ENCODE peak calls at places on chromosomes 3 and 15, in seven cellular contexts. D is fibroblast of lung; K is CD4-positive, alpha-beta memory T cell; E is neuronal stem cell; H is tibial artery; A is naive thymus-derived CD4-positive, alpha-beta T cell; X is pancreas. J is an unnamed sample. For H3K4me1, the result is how much of the 10 kb centered on the place peaks cover.

GRCh38 chr15:96359772-96360498 is 29.4 kb downstream of the NR2F2 start:
- DNase-seq in K (no peak), E (no peak), X (no peak), H (no peak), D (peak), A (no peak), J (no peak)

GRCh38 chr3:50523170-50523865 is 19.9 kb upstream of the CACNA2D2 start:
- DNase-seq in A (no peak), H (no peak), E (no peak), X (no peak), K (no peak), D (no peak), J (no peak)

GRCh38 chr3:16130066-16130465 is 44.4 kb upstream of the GALNT15 start:
- DNase-seq in X (no peak), A (no peak), H (peak), K (no peak), D (peak), E (no peak), J (no peak)

GRCh38 chr3:138197058-138197457 is 10.0 kb downstream of the ARMC8 start:
- DNase-seq in H (no peak), E (no peak), D (peak), X (no peak), A (no peak), K (no peak), J (no peak)

GRCh38 chr3:186825294-186825821 is 17.2 kb upstream of the ADIPOQ start:
- DNase-seq in X (peak), D (peak), A (no peak), K (no peak), H (no peak), E (no peak), J (no peak)

GRCh38 chr3:170137971-170138370 is 43.6 kb downstream of the PHC3 start:
- DNase-seq in K (no peak), E (no peak), H (no peak), X (no peak), A (no peak), D (peak), J (no peak)

GRCh38 chr3:24133942-24134341 is 188.9 kb downstream of the NR1D2 start:
- DNase-seq in A (no peak), K (no peak), X (no peak), E (no peak), D (no peak), H (no peak), J (no peak)

GRCh38 chr3:194974468-194975135 is 288.9 kb downstream of the FAM43A start:
- DNase-seq in X (no peak), K (no peak), D (no peak), H (no peak), E (no peak), A (no peak), J (no peak)

GRCh38 chr15:41965441-41966413 is 6.6 kb downstream of the EHD4 start:
- DNase-seq in H (peak), X (no peak), D (peak), K (no peak), A (no peak), E (no peak), J (no peak)

GRCh38 chr15:59268199-59268979 is 61.7 kb downstream of the LDHAL6B start:
- DNase-seq in D (peak), E (no peak), K (no peak), X (no peak), H (no peak), A (no peak), J (no peak)
- H3K4me1 ChIP-seq in D (under half), E (under half), K (under half), X (under half), H (under half), A (under half), J (under half)

GRCh38 chr15:35317217-35317616 is 228.7 kb downstream of the DPH6 start:
- DNase-seq in X (no peak), A (no peak), E (no peak), D (no peak), K (no peak), H (no peak), J (no peak)
- H3K4me3 ChIP-seq in X (no peak), A (no peak), E (no peak), D (no peak), K (no peak), H (no peak), J (no peak)

DNA sequence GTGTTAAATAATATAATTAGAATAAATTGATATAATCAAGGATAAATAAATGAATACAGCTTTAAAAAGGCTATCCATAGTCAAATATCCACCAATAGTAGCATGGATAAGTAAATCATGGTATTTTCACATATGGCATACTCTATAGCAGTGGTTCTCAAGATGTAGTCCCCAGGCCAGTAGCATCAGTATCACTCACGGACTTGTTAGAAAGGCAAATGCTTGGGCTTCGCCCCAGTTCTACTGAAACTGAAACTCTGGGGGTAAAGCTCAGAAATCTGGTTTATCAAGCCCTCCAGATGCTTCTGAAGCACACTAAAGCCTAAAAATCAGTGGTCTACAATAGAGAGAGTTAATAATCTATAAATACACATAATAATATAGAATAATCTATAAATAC is 261.6 kb upstream of the TTC14 start:
- DNase-seq in E (no peak), H (no peak), K (no peak), D (no peak), X (no peak), A (no peak), J (no peak)
- H3K27ac ChIP-seq in E (no peak), H (no peak), K (no peak), D (no peak), X (no peak), A (no peak), J (no peak)

GRCh38 chr15:31263751-31264533 is 62.7 kb upstream of the KLF13 start:
- DNase-seq in X (peak), H (peak), K (peak), E (no peak), A (peak), D (no peak), J (peak)

GRCh38 chr15:31262901-31263671 is 63.5 kb upstream of the KLF13 start:
- DNase-seq in D (peak), K (no peak), X (peak), H (peak), A (no peak), E (no peak), J (peak)

GRCh38 chr15:31265871-31266711 is 60.5 kb upstream of the KLF13 start:
- DNase-seq in H (peak), D (peak), E (no peak), A (peak), K (peak), X (peak), J (peak)

GRCh38 chr15:31265090-31265870 is 61.4 kb upstream of the KLF13 start:
- DNase-seq in E (no peak), A (no peak), K (no peak), D (no peak), H (peak), X (peak), J (peak)

GRCh38 chr15:31264534-31265089 is 62.0 kb upstream of the KLF13 start:
- DNase-seq in D (no peak), X (no peak), K (no peak), A (no peak), H (no peak), E (no peak), J (no peak)
- H3K4me1 ChIP-seq in D (under half), X (under half), K (half or more), A (half or more), H (under half), E (under half), J (half or more)